ENCODE peak calls at places on chromosomes 3 and 15, in six cellular contexts. O is heart left ventricle; Z is DND-41; V is adipocyte; F is ovary; N is CD4-positive, alpha-beta memory T cell. E is an unnamed sample. For H3K4me1 and H3K27me3, the result is how much of the 10 kb centered on the place peaks cover.

GRCh38 chr15:30033211-30033610 is 49.5 kb upstream of the GOLGA8J start:
- DNase-seq in N (no peak), Z (no peak), F (no peak), O (no peak), V (no peak), E (no peak)

GRCh38 chr15:29636140-29636539 is 186.1 kb downstream of the TJP1 start:
- DNase-seq in N (no peak), O (no peak), V (no peak), Z (no peak), F (peak), E (no peak)

GRCh38 chr15:58159827-58160386 is 21.7 kb downstream of the AQP9 start:
- DNase-seq in F (no peak), Z (no peak), N (no peak), O (no peak), V (no peak), E (no peak)

GRCh38 chr15:76339302-76340197 is 3.0 kb downstream of the ISL2 start:
- DNase-seq in N (no peak), Z (no peak), V (peak), F (peak), O (no peak), E (no peak)

GRCh38 chr3:26628915-26629314 is 6.3 kb downstream of the LRRC3B start:
- DNase-seq in O (no peak), N (no peak), Z (no peak), F (no peak), V (no peak), E (no peak)

GRCh38 chr3:4820296-4821121 is 158.7 kb upstream of the BHLHE40 start:
- DNase-seq in V (no peak), Z (peak), N (no peak), O (no peak), F (no peak), E (no peak)

GRCh38 chr3:89179355-89179997 is 72.1 kb downstream of the EPHA3 start:
- DNase-seq in O (no peak), F (no peak), V (peak), Z (no peak), N (no peak), E (no peak)

GRCh38 chr15:40743466-40743865 is 11.6 kb downstream of the RMDN3 start:
- DNase-seq in F (no peak), O (no peak), N (no peak), V (no peak), Z (no peak), E (no peak)

GRCh38 chr15:66766282-66767228 is 64.5 kb downstream of the SMAD6 start:
- DNase-seq in Z (no peak), O (no peak), F (no peak), N (no peak), V (peak), E (no peak)

GRCh38 chr3:72694398-72694797 is 153.8 kb downstream of the SHQ1 start:
- DNase-seq in V (no peak), O (no peak), Z (no peak), F (no peak), N (no peak), E (no peak)

GRCh38 chr15:79243723-79244122 is 38.8 kb upstream of the ANKRD34C start:
- DNase-seq in Z (no peak), V (no peak), O (peak), F (no peak), N (no peak), E (no peak)

GRCh38 chr15:83289160-83289559 is 4.7 kb upstream of the BNC1 start:
- DNase-seq in V (peak), Z (no peak), F (no peak), O (no peak), N (no peak), E (no peak)

GRCh38 chr3:29324180-29324651 is 43.3 kb downstream of the RBMS3 start:
- DNase-seq in O (peak), F (peak), V (no peak), N (no peak), Z (no peak), E (no peak)

GRCh38 chr3:154098396-154098795 is 22.8 kb upstream of the ARHGEF26 start:
- DNase-seq in F (no peak), V (no peak), N (no peak), O (no peak), Z (no peak), E (no peak)

GRCh38 chr15:43505723-43506122 is 11.7 kb upstream of the MAP1A start:
- DNase-seq in V (peak), F (no peak), Z (no peak), N (no peak), O (no peak), E (no peak)

GRCh38 chr3:190911382-190911781 is 48.9 kb upstream of the GMNC start:
- DNase-seq in O (no peak), N (no peak), Z (no peak), V (no peak), F (no peak), E (no peak)

GRCh38 chr3:117926819-117927218 is 1107.8 kb downstream of the IGSF11 start:
- DNase-seq in Z (no peak), F (no peak), V (no peak), N (no peak), O (no peak), E (no peak)

GRCh38 chr3:48518069-48518468 is 14.1 kb upstream of the SHISA5 start:
- DNase-seq in V (no peak), Z (no peak), N (no peak), O (no peak), F (no peak), E (no peak)

GRCh38 chr3:155244206-155244605 is 49.3 kb downstream of the STRIT1 start:
- DNase-seq in N (no peak), Z (peak), O (no peak), V (peak), F (no peak), E (no peak)

GRCh38 chr15:78873796-78874761 is 1.4 kb downstream of the MORF4L1 start:
- DNase-seq in N (peak), V (peak), O (no peak), F (peak), Z (peak), E (no peak)

GRCh38 chr3:71495708-71496472 is 87.6 kb downstream of the FOXP1 start:
- DNase-seq in V (peak), Z (no peak), N (no peak), F (no peak), O (no peak), E (no peak)

GRCh38 chr3:8769088-8769822 is at the start of gene OXTR:
- DNase-seq in Z (no peak), O (peak), F (peak), V (peak), N (peak), E (peak)
- H3K4me3 ChIP-seq in Z (no peak), O (peak), F (no peak), V (peak), N (peak), E (peak)

GRCh38 chr3:43867673-43868072 is 176.9 kb downstream of the ABHD5 start:
- DNase-seq in F (no peak), V (peak), O (no peak), Z (no peak), N (no peak), E (no peak)

GRCh38 chr3:43871627-43872245 is 181.0 kb downstream of the ABHD5 start:
- DNase-seq in F (no peak), Z (no peak), V (no peak), N (no peak), O (no peak), E (no peak)

GRCh38 chr3:43870844-43871626 is 180.3 kb downstream of the ABHD5 start:
- DNase-seq in Z (no peak), N (no peak), O (no peak), F (no peak), V (no peak), E (no peak)

GRCh38 chr3:43870110-43870509 is 179.4 kb downstream of the ABHD5 start:
- DNase-seq in V (peak), O (no peak), F (no peak), Z (no peak), N (no peak), E (no peak)

GRCh38 chr3:43869491-43869890 is 178.8 kb downstream of the ABHD5 start:
- DNase-seq in V (no peak), Z (no peak), O (no peak), N (no peak), F (no peak), E (no peak)
- H3K4me1 ChIP-seq in V (half or more), Z (under half), O (under half), N (under half), F (under half), E (under half)

DNA sequence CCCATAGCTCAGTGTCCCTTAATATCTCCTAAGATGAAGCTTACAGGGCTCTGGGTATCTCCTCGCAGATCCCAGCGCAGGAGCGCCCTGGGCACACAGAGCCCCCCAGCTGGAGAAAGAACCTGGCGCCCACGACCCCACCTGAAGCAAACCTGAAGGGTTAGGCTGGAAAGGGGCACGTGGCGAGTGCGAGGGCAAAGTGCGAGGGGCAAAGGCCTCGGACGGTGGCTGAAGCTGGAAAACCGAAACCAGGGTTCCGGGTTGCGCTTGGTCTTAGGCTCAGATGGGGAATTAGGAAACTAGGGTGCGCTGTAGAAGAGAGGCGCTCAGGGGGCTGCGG is 3.9 kb downstream of the SOX14 start:
- DNase-seq in F (no peak), N (no peak), V (no peak), Z (no peak), O (no peak), E (no peak)
- H3K27me3 ChIP-seq in F (under half), N (under half), V (half or more), Z (under half), O (half or more), E (half or more)

DNA sequence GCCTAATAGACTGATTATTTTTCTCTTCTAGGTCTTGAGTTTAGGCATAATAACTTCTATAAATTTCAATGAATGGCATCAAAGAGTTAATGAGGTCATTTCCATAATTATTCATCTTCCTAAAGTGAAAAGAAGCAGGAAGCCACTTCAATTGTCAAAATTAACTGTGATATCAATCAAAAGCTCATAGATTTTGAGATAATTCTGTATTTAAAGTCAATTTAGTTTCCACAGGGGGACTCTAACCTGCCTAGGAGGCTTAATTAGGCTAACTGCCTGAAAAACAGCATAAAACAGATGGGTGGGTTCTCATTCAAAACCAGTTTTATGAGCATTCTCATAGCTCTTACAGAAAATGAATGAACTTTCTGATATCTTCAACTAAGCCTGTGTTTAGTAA is 177.8 kb downstream of the OTOL1 start:
- DNase-seq in N (no peak), F (no peak), O (no peak), V (no peak), Z (no peak), E (no peak)
- H3K4me3 ChIP-seq in N (no peak), F (no peak), O (no peak), V (no peak), Z (no peak), E (no peak)

DNA sequence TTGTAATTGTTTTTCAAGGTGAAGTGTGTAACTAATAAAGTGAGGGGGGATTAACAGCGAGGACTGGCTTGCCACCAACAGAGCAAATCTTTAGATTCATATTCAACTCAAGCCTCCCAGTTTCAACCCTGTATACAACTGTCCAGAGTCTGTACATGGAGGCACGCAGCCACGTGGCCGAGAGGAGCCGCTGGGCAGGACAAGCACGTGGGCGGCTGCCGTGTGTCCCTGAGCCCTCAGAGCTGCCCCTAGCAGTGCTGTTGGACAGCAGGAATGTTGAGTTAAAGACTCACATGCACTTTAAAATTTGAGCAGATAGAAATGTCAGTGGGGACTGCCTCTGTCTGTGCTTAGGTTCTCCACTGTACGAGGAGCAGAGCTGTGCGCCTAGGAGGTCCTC is 29.4 kb downstream of the ASB7 start:
- DNase-seq in N (no peak), Z (no peak), O (no peak), F (no peak), V (no peak), E (no peak)
- H3K4me1 ChIP-seq in N (under half), Z (under half), O (under half), F (under half), V (under half), E (under half)

DNA sequence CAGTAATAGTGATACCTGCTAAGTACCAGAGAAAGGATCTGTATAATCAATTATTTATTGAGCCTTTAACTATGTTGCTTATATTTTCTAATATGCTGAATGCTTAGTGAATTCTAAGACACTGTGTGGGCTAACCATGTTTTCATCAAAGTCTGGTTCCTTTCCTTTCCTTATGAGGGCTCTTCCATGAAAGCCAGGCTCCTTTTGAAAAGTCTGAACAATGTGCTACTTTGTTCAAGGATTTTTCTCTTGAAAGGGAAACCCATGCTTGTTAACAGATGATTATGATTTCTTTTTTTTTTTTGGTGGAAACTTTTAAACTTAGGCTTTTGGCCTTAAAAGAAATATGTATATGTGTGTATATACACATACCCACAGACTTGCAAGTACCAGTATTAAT is 17.0 kb downstream of the YEATS2 start:
- DNase-seq in F (no peak), Z (no peak), V (no peak), O (no peak), N (no peak), E (no peak)
- H3K27me3 ChIP-seq in F (under half), Z (under half), V (under half), O (under half), N (under half), E (under half)

DNA sequence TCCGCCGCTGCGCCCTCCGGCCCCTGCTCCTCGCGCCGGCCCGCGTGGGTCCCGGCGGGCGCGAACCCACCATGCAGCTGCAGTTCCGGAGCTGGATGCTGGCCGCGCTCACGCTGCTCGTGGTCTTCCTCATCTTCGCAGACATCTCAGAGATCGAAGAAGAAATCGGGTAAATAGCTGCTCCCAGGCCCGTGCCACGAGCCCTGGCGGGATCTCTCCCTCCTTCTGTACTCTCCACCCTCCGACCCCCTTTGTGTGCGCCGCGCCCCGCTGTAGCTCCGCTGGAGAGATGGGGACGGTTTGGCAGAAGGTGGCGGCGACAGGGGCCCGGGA is 279 bp downstream of the ST8SIA2 start:
- DNase-seq in Z (no peak), V (no peak), O (no peak), N (no peak), F (no peak), E (no peak)
- H3K4me3 ChIP-seq in Z (no peak), V (no peak), O (peak), N (no peak), F (no peak), E (peak)

GRCh38 chr15:81263477-81263876 is 60.5 kb downstream of the STARD5 start:
- DNase-seq in Z (no peak), F (no peak), O (no peak), N (no peak), V (no peak), E (no peak)

GRCh38 chr15:81268340-81268739 is 55.6 kb downstream of the STARD5 start:
- DNase-seq in O (no peak), Z (no peak), N (no peak), V (no peak), F (no peak), E (no peak)

GRCh38 chr15:81264072-81264857 is 59.7 kb downstream of the STARD5 start:
- DNase-seq in F (no peak), Z (no peak), V (peak), O (no peak), N (no peak), E (no peak)

GRCh38 chr15:81265256-81265943 is 58.5 kb downstream of the STARD5 start:
- DNase-seq in N (no peak), O (no peak), V (peak), Z (no peak), F (no peak), E (no peak)

DNA sequence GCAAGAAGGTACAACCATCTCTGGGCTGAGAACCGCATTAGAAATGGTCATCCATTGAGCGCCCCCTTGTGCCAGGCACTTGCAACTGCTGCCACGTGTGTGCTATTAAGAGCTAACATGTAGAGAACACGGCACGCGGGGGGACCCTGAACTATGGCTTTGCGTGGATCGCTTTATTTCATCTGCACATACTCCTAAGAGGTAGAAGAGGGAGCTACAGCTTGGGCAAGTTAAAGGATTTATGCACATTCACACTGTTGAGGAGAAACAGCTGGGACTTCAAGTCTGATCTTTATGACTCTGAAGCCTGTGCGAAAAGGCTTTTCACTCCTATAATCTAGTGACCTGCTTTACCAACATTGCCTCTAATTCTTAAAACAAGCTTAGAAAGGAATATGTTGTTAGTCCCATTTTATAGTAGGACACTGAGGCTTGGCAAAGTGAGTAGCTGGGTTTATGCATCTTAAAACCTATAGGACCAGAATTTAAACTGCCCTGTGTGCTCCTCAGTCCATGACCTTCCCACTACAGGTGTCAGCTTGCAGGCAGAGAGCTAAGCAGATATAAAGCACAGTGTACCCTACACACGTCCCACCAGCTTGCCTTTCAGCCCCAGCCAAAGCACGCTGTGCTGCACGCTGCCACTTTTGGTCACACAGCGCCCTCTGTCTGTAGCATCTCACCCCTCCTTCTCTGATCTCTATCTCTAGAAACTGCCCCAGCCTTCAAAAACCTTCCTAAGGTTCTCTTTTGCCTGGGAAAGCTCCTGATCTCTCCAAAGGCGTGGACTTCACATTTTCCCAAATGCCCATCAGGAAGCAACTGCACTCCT is 57.8 kb downstream of the STARD5 start:
- DNase-seq in Z (peak), F (peak), O (peak), V (peak), N (peak), E (peak)
- H3K4me1 ChIP-seq in Z (under half), F (under half), O (under half), V (under half), N (under half), E (under half)

DNA sequence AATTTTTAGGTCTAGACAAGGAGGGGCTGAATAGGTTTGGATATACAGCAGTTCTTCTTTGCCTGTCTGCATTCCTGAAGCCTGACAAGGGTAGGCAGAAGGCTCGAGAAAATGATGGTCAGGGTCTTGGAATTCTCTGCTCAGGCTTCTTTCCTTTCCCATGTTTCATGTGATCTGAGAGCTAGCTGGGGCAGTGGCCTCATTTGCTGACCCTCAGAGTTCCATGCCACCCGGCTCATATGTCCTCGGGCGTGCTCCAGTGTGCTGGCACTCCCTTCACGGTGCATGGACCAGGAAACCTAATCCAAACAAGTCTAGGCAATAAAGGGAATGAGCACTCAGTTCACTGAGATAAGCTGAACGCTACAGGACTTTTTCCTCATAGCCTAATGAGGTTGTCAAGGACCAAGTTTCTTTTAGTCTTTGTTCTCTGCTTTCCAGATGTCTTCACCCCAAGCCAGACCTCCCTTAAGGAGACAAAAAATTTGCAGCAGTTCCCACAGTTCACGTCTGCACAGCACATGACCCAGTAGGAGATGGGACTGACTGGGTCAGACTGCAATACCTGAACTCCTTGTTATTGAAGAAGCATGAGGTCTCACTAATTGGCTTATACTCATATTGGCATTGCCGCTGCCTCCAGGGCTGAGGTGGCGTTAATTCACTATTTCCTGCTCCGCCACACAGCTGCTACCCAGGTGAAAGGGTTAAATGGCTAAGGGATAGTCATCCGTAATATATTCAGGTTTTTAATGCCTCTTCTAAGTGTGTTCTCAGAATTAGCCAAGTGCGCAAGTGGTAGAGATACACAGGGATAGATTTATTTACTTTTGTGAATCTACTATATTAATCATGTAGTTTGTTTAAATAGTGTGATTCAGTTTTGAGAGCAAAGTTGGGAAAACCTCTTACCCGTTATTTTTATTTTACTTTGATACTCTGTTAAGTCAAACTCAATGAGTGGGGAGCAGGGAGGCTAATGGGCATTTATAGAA is 15.3 kb upstream of the RTP4 start:
- DNase-seq in F (no peak), O (no peak), Z (no peak), V (no peak), N (no peak), E (no peak)
- H3K27me3 ChIP-seq in F (under half), O (under half), Z (under half), V (under half), N (under half), E (under half)

E was measured in iPS DF 6.9.